ENCODE peak calls at places on chromosomes 6 and 20, in ten cellular contexts. One of them, this sample, is unnamed.

GRCh38 chr20:8074931-8075330 is 55.4 kb upstream of the TMX4 start:
- DNase-seq in HCT116: no peak
- DNase-seq in transverse colon: no peak
- DNase-seq in A549: no peak
- DNase-seq in IMR-90: no peak
- DNase-seq in spleen: no peak
- DNase-seq in uterus: no peak
- DNase-seq in breast epithelium: no peak
- DNase-seq in body of pancreas: no peak
- DNase-seq in ovary: no peak
- DNase-seq in this sample: no peak

GRCh38 chr6:163958646-163959045 is 544.1 kb downstream of the QKI start:
- DNase-seq in HCT116: no peak
- DNase-seq in transverse colon: no peak
- DNase-seq in A549: no peak
- DNase-seq in IMR-90: peak
- DNase-seq in spleen: no peak
- DNase-seq in uterus: no peak
- DNase-seq in breast epithelium: no peak
- DNase-seq in body of pancreas: no peak
- DNase-seq in ovary: no peak
- DNase-seq in this sample: no peak

GRCh38 chr6:9540126-9540525 is 874.7 kb downstream of the TFAP2A start:
- DNase-seq in HCT116: no peak
- DNase-seq in transverse colon: no peak
- DNase-seq in A549: no peak
- DNase-seq in IMR-90: peak
- DNase-seq in spleen: no peak
- DNase-seq in uterus: no peak
- DNase-seq in breast epithelium: no peak
- DNase-seq in body of pancreas: no peak
- DNase-seq in ovary: no peak
- DNase-seq in this sample: no peak

GRCh38 chr6:117399924-117400323 is 25.8 kb downstream of the ROS1 start:
- DNase-seq in HCT116: no peak
- DNase-seq in transverse colon: no peak
- DNase-seq in A549: peak
- DNase-seq in IMR-90: peak
- DNase-seq in spleen: no peak
- DNase-seq in uterus: no peak
- DNase-seq in breast epithelium: no peak
- DNase-seq in body of pancreas: no peak
- DNase-seq in ovary: no peak
- DNase-seq in this sample: no peak

GRCh38 chr6:137518584-137518983 is 24.4 kb upstream of the OLIG3 start:
- DNase-seq in HCT116: no peak
- DNase-seq in transverse colon: no peak
- DNase-seq in A549: no peak
- DNase-seq in IMR-90: no peak
- DNase-seq in spleen: no peak
- DNase-seq in uterus: no peak
- DNase-seq in breast epithelium: no peak
- DNase-seq in body of pancreas: no peak
- DNase-seq in ovary: no peak
- DNase-seq in this sample: no peak

GRCh38 chr20:4720121-4720976 is 1.4 kb upstream of the PRND start:
- DNase-seq in HCT116: peak
- DNase-seq in transverse colon: peak
- DNase-seq in A549: peak
- DNase-seq in IMR-90: peak
- DNase-seq in spleen: peak
- DNase-seq in uterus: peak
- DNase-seq in breast epithelium: peak
- DNase-seq in body of pancreas: peak
- DNase-seq in ovary: peak
- DNase-seq in this sample: peak

GRCh38 chr6:151004415-151005024 is 139.0 kb downstream of the MTHFD1L start:
- DNase-seq in HCT116: no peak
- DNase-seq in transverse colon: no peak
- DNase-seq in A549: peak
- DNase-seq in IMR-90: peak
- DNase-seq in spleen: no peak
- DNase-seq in uterus: peak
- DNase-seq in breast epithelium: no peak
- DNase-seq in body of pancreas: no peak
- DNase-seq in ovary: peak
- DNase-seq in this sample: no peak

GRCh38 chr6:159819932-159820640 is 20.0 kb downstream of the PNLDC1 start:
- DNase-seq in HCT116: no peak
- DNase-seq in transverse colon: no peak
- DNase-seq in A549: no peak
- DNase-seq in IMR-90: no peak
- DNase-seq in spleen: peak
- DNase-seq in uterus: no peak
- DNase-seq in breast epithelium: no peak
- DNase-seq in body of pancreas: no peak
- DNase-seq in ovary: no peak
- DNase-seq in this sample: no peak

GRCh38 chr20:55947701-55948100 is 57.6 kb downstream of the CBLN4 start:
- DNase-seq in HCT116: no peak
- DNase-seq in transverse colon: no peak
- DNase-seq in A549: no peak
- DNase-seq in IMR-90: no peak
- DNase-seq in spleen: no peak
- DNase-seq in uterus: no peak
- DNase-seq in breast epithelium: no peak
- DNase-seq in body of pancreas: no peak
- DNase-seq in ovary: no peak
- DNase-seq in this sample: no peak

GRCh38 chr6:142476446-142476845 is 174.6 kb downstream of the ADGRG6 start:
- DNase-seq in HCT116: no peak
- DNase-seq in transverse colon: no peak
- DNase-seq in A549: no peak
- DNase-seq in IMR-90: no peak
- DNase-seq in spleen: no peak
- DNase-seq in uterus: no peak
- DNase-seq in breast epithelium: no peak
- DNase-seq in body of pancreas: no peak
- DNase-seq in ovary: no peak
- DNase-seq in this sample: no peak

GRCh38 chr20:16571333-16571732 is 1.9 kb downstream of the KIF16B start:
- DNase-seq in HCT116: no peak
- DNase-seq in transverse colon: no peak
- DNase-seq in A549: no peak
- DNase-seq in IMR-90: no peak
- DNase-seq in spleen: no peak
- DNase-seq in uterus: no peak
- DNase-seq in breast epithelium: no peak
- DNase-seq in body of pancreas: no peak
- DNase-seq in ovary: no peak
- DNase-seq in this sample: no peak

GRCh38 chr6:125597411-125598253 is 151.8 kb upstream of the HEY2 start:
- DNase-seq in HCT116: no peak
- DNase-seq in transverse colon: peak
- DNase-seq in A549: no peak
- DNase-seq in IMR-90: no peak
- DNase-seq in spleen: no peak
- DNase-seq in uterus: no peak
- DNase-seq in breast epithelium: no peak
- DNase-seq in body of pancreas: no peak
- DNase-seq in ovary: no peak
- DNase-seq in this sample: no peak

GRCh38 chr6:151485616-151486015 is 8.2 kb upstream of the CCDC170 start:
- DNase-seq in HCT116: no peak
- DNase-seq in transverse colon: no peak
- DNase-seq in A549: no peak
- DNase-seq in IMR-90: peak
- DNase-seq in spleen: no peak
- DNase-seq in uterus: no peak
- DNase-seq in breast epithelium: no peak
- DNase-seq in body of pancreas: no peak
- DNase-seq in ovary: no peak
- DNase-seq in this sample: no peak

GRCh38 chr6:135322427-135323201 is 141.5 kb downstream of the MYB start:
- DNase-seq in HCT116: no peak
- DNase-seq in transverse colon: no peak
- DNase-seq in A549: no peak
- DNase-seq in IMR-90: no peak
- DNase-seq in spleen: no peak
- DNase-seq in uterus: no peak
- DNase-seq in breast epithelium: no peak
- DNase-seq in body of pancreas: no peak
- DNase-seq in ovary: no peak
- DNase-seq in this sample: no peak

GRCh38 chr6:63249875-63250482 is 38.7 kb downstream of the FKBP1C start:
- DNase-seq in HCT116: no peak
- DNase-seq in transverse colon: no peak
- DNase-seq in A549: no peak
- DNase-seq in IMR-90: no peak
- DNase-seq in spleen: no peak
- DNase-seq in uterus: no peak
- DNase-seq in breast epithelium: no peak
- DNase-seq in body of pancreas: no peak
- DNase-seq in ovary: no peak
- DNase-seq in this sample: no peak
- TF ChIP-seq POLR2A in HCT116: no peak
- TF ChIP-seq POLR2A in transverse colon: no peak
- TF ChIP-seq POLR2A in A549: no peak
- TF ChIP-seq POLR2A in IMR-90: no peak
- TF ChIP-seq POLR2A in spleen: no peak
- TF ChIP-seq POLR2A in uterus: no peak
- TF ChIP-seq POLR2A in breast epithelium: no peak
- TF ChIP-seq POLR2A in body of pancreas: no peak
- TF ChIP-seq POLR2A in ovary: no peak
- TF ChIP-seq POLR2A in this sample: no peak

DNA sequence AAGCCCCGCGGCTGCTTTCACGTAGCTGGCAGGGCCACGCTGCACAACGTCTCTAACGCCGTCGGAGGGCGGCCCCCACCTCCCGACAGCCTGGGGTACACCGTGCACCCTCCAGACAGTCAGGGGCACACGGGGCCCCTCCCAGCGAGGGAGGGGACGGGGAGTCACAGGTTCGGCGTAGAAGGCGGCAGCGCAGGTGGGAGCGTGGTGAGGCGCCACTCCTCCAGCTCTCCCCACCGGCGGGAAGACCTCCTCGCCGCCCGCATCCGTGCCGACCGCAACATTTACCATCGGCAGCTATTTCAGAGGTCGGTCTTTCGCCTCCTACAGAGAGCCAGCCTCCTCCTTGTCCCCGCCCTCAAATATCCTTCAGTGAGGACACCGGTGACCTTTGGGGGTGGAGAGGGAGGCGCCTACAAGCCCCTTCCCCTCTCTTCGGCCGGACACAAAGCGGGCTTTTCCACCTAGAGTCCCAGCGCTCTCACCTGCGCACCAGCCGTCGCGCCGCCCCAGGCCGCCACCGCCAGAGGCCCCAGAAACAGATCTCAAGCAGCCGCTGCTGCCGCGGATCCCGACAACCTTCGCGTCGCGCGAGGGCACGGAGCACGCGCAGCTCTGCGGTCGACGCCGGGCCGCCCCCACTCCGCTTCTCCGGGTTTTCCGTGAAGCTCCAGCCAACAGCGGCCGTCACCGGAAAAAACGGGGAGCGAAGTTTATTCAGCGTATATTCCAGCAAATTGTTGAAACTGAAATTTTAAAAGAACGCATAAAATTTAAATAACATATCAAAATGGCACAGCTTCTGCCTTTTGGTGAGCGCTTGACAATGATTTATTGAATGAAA is at the start of gene MKKS:
- DNase-seq in HCT116: peak
- DNase-seq in transverse colon: peak
- DNase-seq in A549: peak
- DNase-seq in IMR-90: peak
- DNase-seq in spleen: peak
- DNase-seq in uterus: peak
- DNase-seq in breast epithelium: peak
- DNase-seq in body of pancreas: peak
- DNase-seq in ovary: peak
- DNase-seq in this sample: peak
- TF ChIP-seq POLR2A in HCT116: no peak
- TF ChIP-seq POLR2A in transverse colon: no peak
- TF ChIP-seq POLR2A in A549: peak
- TF ChIP-seq POLR2A in IMR-90: no peak
- TF ChIP-seq POLR2A in spleen: peak
- TF ChIP-seq POLR2A in uterus: peak
- TF ChIP-seq POLR2A in breast epithelium: no peak
- TF ChIP-seq POLR2A in body of pancreas: no peak
- TF ChIP-seq POLR2A in ovary: peak
- TF ChIP-seq POLR2A in this sample: peak

DNA sequence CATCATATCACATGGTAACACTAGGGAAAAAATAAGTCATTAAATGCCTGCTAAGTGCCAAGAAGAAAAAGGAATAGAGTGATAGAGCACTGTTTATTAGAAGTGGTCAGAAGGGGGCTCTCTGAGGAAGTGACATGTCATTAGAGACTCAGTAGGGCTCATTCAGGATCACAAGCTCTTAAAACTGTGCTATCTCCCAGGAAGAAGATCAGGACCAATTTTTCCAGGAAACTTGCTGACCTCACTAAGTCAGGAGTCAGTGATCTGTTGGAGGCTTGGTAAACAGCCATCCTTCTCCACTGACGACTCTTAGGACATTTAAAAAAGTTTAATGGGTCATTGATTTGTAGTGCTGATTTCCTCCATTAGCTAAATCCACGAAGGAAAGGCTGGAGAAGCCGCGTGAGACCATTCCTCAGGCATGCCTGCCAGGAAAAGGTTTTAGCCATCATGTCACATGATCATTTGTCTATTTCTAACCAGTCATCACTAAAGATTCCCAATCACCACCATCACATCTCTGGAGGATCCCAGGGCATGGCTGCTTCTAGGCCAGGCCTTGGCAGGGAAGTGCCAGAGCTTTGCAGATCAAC is 5.9 kb upstream of the PTPN1 start:
- DNase-seq in HCT116: peak
- DNase-seq in transverse colon: no peak
- DNase-seq in A549: no peak
- DNase-seq in IMR-90: no peak
- DNase-seq in spleen: no peak
- DNase-seq in uterus: no peak
- DNase-seq in breast epithelium: no peak
- DNase-seq in body of pancreas: no peak
- DNase-seq in ovary: no peak
- DNase-seq in this sample: no peak
- TF ChIP-seq POLR2A in HCT116: no peak
- TF ChIP-seq POLR2A in transverse colon: no peak
- TF ChIP-seq POLR2A in A549: no peak
- TF ChIP-seq POLR2A in IMR-90: no peak
- TF ChIP-seq POLR2A in spleen: no peak
- TF ChIP-seq POLR2A in uterus: no peak
- TF ChIP-seq POLR2A in breast epithelium: no peak
- TF ChIP-seq POLR2A in body of pancreas: no peak
- TF ChIP-seq POLR2A in ovary: no peak
- TF ChIP-seq POLR2A in this sample: no peak

DNA sequence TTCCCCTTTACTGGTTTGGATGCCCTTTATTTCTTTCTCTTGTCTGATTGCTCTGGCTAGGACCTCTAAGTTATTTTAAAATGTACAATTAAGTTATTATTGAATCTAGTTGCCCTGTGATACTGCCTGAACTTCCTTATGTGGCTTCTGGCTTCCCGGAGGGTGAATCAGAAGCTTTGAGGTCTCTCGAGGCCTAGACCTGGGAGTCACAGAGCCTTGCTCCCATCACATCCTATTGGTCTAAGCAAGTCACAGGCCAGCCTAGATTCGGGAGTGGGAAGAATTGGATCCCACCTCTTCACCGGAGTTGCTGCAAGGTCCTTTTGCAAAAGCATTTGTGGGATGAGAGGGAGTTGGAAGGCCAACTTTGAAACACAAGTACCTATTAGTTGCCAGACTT is 15.2 kb downstream of the BCAS4 start:
- DNase-seq in HCT116: no peak
- DNase-seq in transverse colon: no peak
- DNase-seq in A549: no peak
- DNase-seq in IMR-90: no peak
- DNase-seq in spleen: no peak
- DNase-seq in uterus: no peak
- DNase-seq in breast epithelium: no peak
- DNase-seq in body of pancreas: no peak
- DNase-seq in ovary: no peak
- DNase-seq in this sample: no peak
- TF ChIP-seq POLR2A in HCT116: no peak
- TF ChIP-seq POLR2A in transverse colon: no peak
- TF ChIP-seq POLR2A in A549: no peak
- TF ChIP-seq POLR2A in IMR-90: no peak
- TF ChIP-seq POLR2A in spleen: no peak
- TF ChIP-seq POLR2A in uterus: no peak
- TF ChIP-seq POLR2A in breast epithelium: no peak
- TF ChIP-seq POLR2A in body of pancreas: no peak
- TF ChIP-seq POLR2A in ovary: no peak
- TF ChIP-seq POLR2A in this sample: no peak